ENCODE peak calls at places on chromosomes 3 and 15, in five cellular contexts. X is MM.1S, S is astrocyte, I is fibroblast of lung, J is H9. E is an unnamed sample. For H3K9me3, the result is how much of the 10 kb centered on the place peaks cover.

GRCh38 chr3:98563661-98564281 is 29.6 kb downstream of the CPOX start:
- DNase-seq in X (peak), S (peak), I (peak), J (no peak), E (no peak)

GRCh38 chr3:110928016-110928662 is 143.5 kb upstream of the NECTIN3 start:
- DNase-seq in X (no peak), S (no peak), I (no peak), J (no peak), E (no peak)

GRCh38 chr15:89333959-89334509 is 590 bp downstream of the POLG start:
- DNase-seq in X (no peak), S (no peak), I (peak), J (no peak), E (peak)

GRCh38 chr3:157805553-157805952 is 300.7 kb downstream of the SHOX2 start:
- DNase-seq in X (no peak), S (no peak), I (no peak), J (no peak), E (no peak)

GRCh38 chr3:126274735-126275734 is 82.2 kb downstream of the KLF15 start:
- DNase-seq in X (no peak), S (no peak), I (no peak), J (no peak), E (peak)

GRCh38 chr3:39809181-39809994 is at the start of gene MYRIP:
- DNase-seq in X (peak), S (no peak), I (peak), J (peak), E (peak)

GRCh38 chr15:96353931-96354730 is 23.6 kb downstream of the NR2F2 start:
- DNase-seq in X (no peak), S (no peak), I (peak), J (peak), E (peak)

GRCh38 chr3:94132777-94133176 is 69.9 kb downstream of the NSUN3 start:
- DNase-seq in X (no peak), S (no peak), I (no peak), J (no peak), E (no peak)

GRCh38 chr3:128804017-128804816 is 75.2 kb upstream of the ACAD9 start:
- DNase-seq in X (peak), S (peak), I (peak), J (no peak), E (no peak)

GRCh38 chr3:138348950-138349739 is 766 bp downstream of the MRAS start:
- DNase-seq in X (no peak), S (no peak), I (peak), J (peak), E (no peak)

GRCh38 chr3:43960448-43960840 is 269.7 kb downstream of the ABHD5 start:
- DNase-seq in X (peak), S (no peak), I (peak), J (no peak), E (no peak)

GRCh38 chr15:76206325-76206976 is 104.8 kb downstream of the ETFA start:
- DNase-seq in X (no peak), S (peak), I (peak), J (no peak), E (peak)

GRCh38 chr3:63508305-63508704 is 144.2 kb upstream of the SNTN start:
- DNase-seq in X (no peak), S (no peak), I (no peak), J (no peak), E (no peak)

GRCh38 chr15:56869573-56869972 is 48.9 kb upstream of the TCF12 start:
- DNase-seq in X (peak), S (no peak), I (peak), J (no peak), E (no peak)

GRCh38 chr15:38588672-38589071 is 24.1 kb upstream of the RASGRP1 start:
- DNase-seq in X (no peak), S (peak), I (peak), J (no peak), E (no peak)

GRCh38 chr15:55659481-55659880 is 71.3 kb upstream of the PYGO1 start:
- DNase-seq in X (no peak), S (no peak), I (no peak), J (no peak), E (no peak)

GRCh38 chr15:74785716-74786032 is 3.8 kb downstream of the CSK start:
- DNase-seq in X (peak), S (no peak), I (no peak), J (no peak), E (no peak)

GRCh38 chr3:153090973-153091372 is 71.1 kb upstream of the RAP2B start:
- DNase-seq in X (peak), S (no peak), I (no peak), J (no peak), E (no peak)

GRCh38 chr3:60835796-60836195 is 415.5 kb downstream of the FHIT start:
- DNase-seq in X (no peak), S (no peak), I (no peak), J (no peak), E (no peak)

GRCh38 chr3:56802793-56803192 is 1.0 kb upstream of the ARHGEF3 start:
- DNase-seq in X (no peak), S (no peak), I (no peak), J (no peak), E (no peak)

GRCh38 chr15:38536201-38536676 is 28.4 kb downstream of the RASGRP1 start:
- DNase-seq in X (no peak), S (peak), I (peak), J (no peak), E (peak)

GRCh38 chr3:135905058-135905724 is 60.3 kb upstream of the PPP2R3A start:
- DNase-seq in X (no peak), S (no peak), I (peak), J (no peak), E (peak)

GRCh38 chr15:75193976-75194375 is 7.7 kb upstream of the C15orf39 start:
- DNase-seq in X (no peak), S (no peak), I (no peak), J (no peak), E (peak)

GRCh38 chr15:60408438-60409105 is 10.8 kb upstream of the ANXA2 start:
- DNase-seq in X (peak), S (peak), I (peak), J (no peak), E (peak)

DNA sequence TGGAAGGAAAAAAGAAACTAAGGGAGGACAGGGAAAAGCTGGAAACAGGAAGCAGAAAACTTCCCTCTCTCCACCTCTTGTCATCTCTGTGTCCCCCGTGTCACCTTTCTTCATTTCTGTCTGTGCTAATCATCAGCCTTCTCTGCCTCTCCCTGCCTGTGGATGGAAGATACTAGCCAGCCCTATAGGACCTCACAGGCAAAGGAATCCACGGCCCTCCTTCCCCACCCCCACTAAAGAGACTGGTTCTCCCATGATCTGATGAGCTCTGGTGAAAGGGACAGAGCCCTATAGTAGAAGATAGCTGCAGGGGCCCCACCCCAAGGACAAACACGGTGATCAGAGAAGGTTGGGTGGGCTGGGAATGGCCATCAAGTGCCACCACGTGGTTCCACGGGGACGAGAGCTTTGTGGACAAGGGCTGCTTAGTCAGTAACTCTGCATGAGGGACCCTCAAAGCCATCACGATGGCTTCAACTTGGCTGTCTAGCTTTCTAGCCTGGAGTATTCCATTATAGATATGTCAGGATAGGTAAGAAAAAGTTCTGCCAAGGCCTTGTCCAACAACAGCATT is 27.8 kb upstream of the RASA2 start:
- DNase-seq in X (no peak), S (no peak), I (no peak), J (no peak), E (no peak)
- H2AFZ ChIP-seq in X (no peak), S (no peak), I (no peak), J (no peak), E (no peak)

GRCh38 chr15:64772488-64772887 is 2.9 kb downstream of the RBPMS2 start:
- DNase-seq in X (no peak), S (no peak), I (no peak), J (no peak), E (peak)

GRCh38 chr15:64767203-64767602 is 8.2 kb downstream of the RBPMS2 start:
- DNase-seq in X (no peak), S (no peak), I (no peak), J (no peak), E (peak)

GRCh38 chr15:64773606-64774555 is 1.5 kb downstream of the RBPMS2 start:
- DNase-seq in X (no peak), S (no peak), I (no peak), J (no peak), E (peak)

GRCh38 chr15:64772964-64773363 is 2.4 kb downstream of the RBPMS2 start:
- DNase-seq in X (no peak), S (no peak), I (no peak), J (no peak), E (peak)

GRCh38 chr15:64770626-64771025 is 4.8 kb downstream of the RBPMS2 start:
- DNase-seq in X (no peak), S (no peak), I (no peak), J (no peak), E (peak)
- H3K9me3 ChIP-seq in X (under half), S (under half), I (under half), J (under half), E (under half)

GRCh38 chr15:81000144-81000625 is 538 bp upstream of the TLNRD1 start:
- DNase-seq in X (no peak), S (no peak), I (no peak), J (no peak), E (peak)
- H2AFZ ChIP-seq in X (peak), S (peak), I (peak), J (no peak), E (peak)

GRCh38 chr15:25051399-25052154 is 96.8 kb downstream of the SNRPN start:
- DNase-seq in X (no peak), S (no peak), I (no peak), J (peak), E (peak)
- H3K9me3 ChIP-seq in X (under half), S (half or more), I (under half), J (half or more), E (half or more)

GRCh38 chr15:35872577-35872976 is 326.6 kb upstream of the DPH6 start:
- DNase-seq in X (no peak), S (no peak), I (no peak), J (no peak), E (no peak)

GRCh38 chr15:35874260-35874905 is 328.4 kb upstream of the DPH6 start:
- DNase-seq in X (no peak), S (peak), I (peak), J (no peak), E (peak)

GRCh38 chr15:35880896-35881295 is 334.9 kb upstream of the DPH6 start:
- DNase-seq in X (no peak), S (no peak), I (no peak), J (no peak), E (no peak)

GRCh38 chr15:35871812-35872211 is 325.8 kb upstream of the DPH6 start:
- DNase-seq in X (no peak), S (no peak), I (no peak), J (no peak), E (no peak)

DNA sequence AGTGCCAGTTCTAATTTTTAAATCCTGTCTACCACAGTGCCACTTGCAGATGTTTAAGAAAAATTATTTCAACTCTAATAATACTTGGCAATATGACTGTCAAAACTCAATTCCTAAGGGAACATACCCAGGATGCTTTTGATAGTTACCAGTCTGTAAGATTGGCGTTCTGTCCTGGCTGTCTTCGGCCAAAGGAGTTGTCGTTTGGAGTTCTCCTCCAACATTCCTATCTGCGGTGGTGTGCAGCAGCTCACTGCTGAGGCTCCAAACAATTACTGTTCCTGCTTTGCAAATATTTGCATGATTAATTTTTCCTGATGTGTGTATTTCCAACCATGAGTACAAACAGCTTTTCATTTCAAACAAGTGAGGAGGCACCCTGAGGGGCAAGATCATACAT is 330.8 kb upstream of the DPH6 start:
- DNase-seq in X (no peak), S (no peak), I (no peak), J (no peak), E (peak)
- H2AFZ ChIP-seq in X (no peak), S (no peak), I (no peak), J (no peak), E (no peak)

GRCh38 chr3:52730681-52731080 is 24.8 kb downstream of the SPCS1 start:
- DNase-seq in X (peak), S (no peak), I (no peak), J (no peak), E (no peak)
- H3K9me3 ChIP-seq in X (under half), S (under half), I (under half), J (under half), E (under half)

E was measured in osteoblast.